ENCODE peak calls at places on chromosomes 5 and 9, in nine cellular contexts. M, Q, O, V, Z, K, G, I and C are unnamed samples.

GRCh38 chr9:137485343-137486140 is 26.4 kb upstream of the NSMF start:
- DNase-seq in M (peak), Q (no peak), O (no peak), V (no peak), Z (no peak), K (no peak), G (no peak), I (no peak), C (no peak)

GRCh38 chr5:67976812-67977455 is 238.6 kb upstream of the PIK3R1 start:
- DNase-seq in M (no peak), Q (peak), O (no peak), V (no peak), Z (no peak), K (no peak), G (no peak), I (no peak), C (no peak)

GRCh38 chr5:172715931-172716682 is 54.9 kb downstream of the DUSP1 start:
- DNase-seq in M (no peak), Q (no peak), O (no peak), V (peak), Z (no peak), K (no peak), G (no peak), I (no peak), C (no peak)

GRCh38 chr5:90015584-90016018 is 394.0 kb downstream of the CETN3 start:
- DNase-seq in M (no peak), Q (peak), O (no peak), V (no peak), Z (no peak), K (no peak), G (no peak), I (no peak), C (no peak)

GRCh38 chr9:84839538-84839937 is 170.0 kb downstream of the NTRK2 start:
- DNase-seq in M (no peak), Q (no peak), O (peak), V (no peak), Z (no peak), K (no peak), G (no peak), I (peak), C (no peak)

GRCh38 chr9:107989544-107989943 is 500.0 kb upstream of the KLF4 start:
- DNase-seq in M (no peak), Q (peak), O (no peak), V (no peak), Z (no peak), K (no peak), G (no peak), I (no peak), C (no peak)

GRCh38 chr5:139391570-139392323 is 2.0 kb upstream of the MZB1 start:
- DNase-seq in M (peak), Q (no peak), O (no peak), V (peak), Z (no peak), K (no peak), G (no peak), I (no peak), C (no peak)

GRCh38 chr9:89386797-89387196 is 68.5 kb downstream of the SECISBP2 start:
- DNase-seq in M (no peak), Q (no peak), O (no peak), V (no peak), Z (no peak), K (no peak), G (no peak), I (no peak), C (no peak)

GRCh38 chr5:41763096-41763495 is 107.1 kb downstream of the OXCT1 start:
- DNase-seq in M (no peak), Q (no peak), O (no peak), V (no peak), Z (no peak), K (no peak), G (no peak), I (peak), C (no peak)

GRCh38 chr5:124742983-124743533 is 3.4 kb downstream of the ZNF608 start:
- DNase-seq in M (no peak), Q (no peak), O (no peak), V (peak), Z (peak), K (no peak), G (no peak), I (peak), C (no peak)

GRCh38 chr9:133203506-133204075 is 5.5 kb downstream of the OBP2B start:
- DNase-seq in M (no peak), Q (no peak), O (peak), V (no peak), Z (no peak), K (no peak), G (no peak), I (no peak), C (no peak)

GRCh38 chr5:37043693-37044092 is 167.1 kb downstream of the NIPBL start:
- DNase-seq in M (no peak), Q (no peak), O (no peak), V (no peak), Z (no peak), K (no peak), G (no peak), I (peak), C (no peak)